ENCODE peak calls at places on chromosomes 2 and 18, in six cellular contexts. L is iPS DF 6.9; V is stimulated activated CD8-positive, alpha-beta memory T cell treated with anti-CD3 and anti-CD28 coated beads, Interleukin-4, amount 100 ng/mL, for 1 hour; F is uterus; Z is hepatocyte; G is hippocampal formation. U is an unnamed sample.

GRCh38 chr2:116874021-116874420 is 940.5 kb upstream of the DDX18 start:
- DNase-seq in L (no peak), V (no peak), F (no peak), Z (no peak), G (no peak), U (no peak)

GRCh38 chr18:77080283-77080682 is 52.3 kb downstream of the MBP start:
- DNase-seq in L (no peak), V (no peak), F (no peak), Z (no peak), G (no peak), U (no peak)

GRCh38 chr2:229748950-229749349 is 34.6 kb upstream of the DNER start:
- DNase-seq in L (no peak), V (no peak), F (no peak), Z (no peak), G (no peak), U (no peak)

GRCh38 chr2:223472771-223473170 is 129.4 kb downstream of the SCG2 start:
- DNase-seq in L (no peak), V (no peak), F (no peak), Z (no peak), G (no peak), U (no peak)

GRCh38 chr2:98512699-98513098 is 68.0 kb downstream of the INPP4A start:
- DNase-seq in L (no peak), V (no peak), F (no peak), Z (no peak), G (no peak), U (no peak)

GRCh38 chr18:7084080-7084765 is 33.4 kb downstream of the LAMA1 start:
- DNase-seq in L (no peak), V (no peak), F (no peak), Z (peak), G (no peak), U (no peak)

GRCh38 chr2:151280276-151280675 is 9.2 kb downstream of the NMI start:
- DNase-seq in L (no peak), V (no peak), F (no peak), Z (no peak), G (no peak), U (no peak)

GRCh38 chr18:10290244-10291240 is 163.9 kb upstream of the APCDD1 start:
- DNase-seq in L (no peak), V (no peak), F (no peak), Z (no peak), G (no peak), U (no peak)